ENCODE peak calls at places on chromosome 20, in eight cellular contexts. H, O, G, R, V, D, N and K are unnamed samples.

GRCh38 chr20:35551485-35551884 is 9.6 kb downstream of the ERGIC3 start:
- DNase-seq in H (no peak), O (no peak), G (no peak), R (no peak), V (no peak), D (peak; percentile 47), N (no peak), K (no peak)

GRCh38 chr20:20435453-20435852 is 67.5 kb downstream of the INSM1 start:
- DNase-seq in H (peak; percentile 39), O (no peak), G (no peak), R (no peak), V (no peak), D (no peak), N (no peak), K (no peak)

GRCh38 chr20:13098720-13099355 is 90.1 kb downstream of the SPTLC3 start:
- DNase-seq in H (no peak), O (no peak), G (no peak), R (no peak), V (no peak), D (no peak), N (no peak), K (no peak)

GRCh38 chr20:40970218-40970617 is 58.4 kb upstream of the TOP1 start:
- DNase-seq in H (peak; percentile 32), O (no peak), G (no peak), R (no peak), V (no peak), D (no peak), N (no peak), K (peak; percentile 75)

GRCh38 chr20:60001027-60001567 is 42.9 kb downstream of the CDH26 start:
- DNase-seq in H (no peak), O (no peak), G (no peak), R (no peak), V (no peak), D (no peak), N (no peak), K (no peak)

GRCh38 chr20:13580725-13581124 is 58.0 kb downstream of the TASP1 start:
- DNase-seq in H (no peak), O (no peak), G (no peak), R (no peak), V (no peak), D (no peak), N (no peak), K (no peak)

GRCh38 chr20:38460040-38460623 is 12.5 kb upstream of the RALGAPB start:
- DNase-seq in H (no peak), O (no peak), G (peak; percentile 72), R (no peak), V (no peak), D (no peak), N (no peak), K (no peak)

GRCh38 chr20:60100780-60101179 is 142.6 kb downstream of the CDH26 start:
- DNase-seq in H (no peak), O (no peak), G (no peak), R (no peak), V (no peak), D (no peak), N (peak; percentile 46), K (no peak)

GRCh38 chr20:20210943-20211273 is 157.0 kb upstream of the INSM1 start:
- DNase-seq in H (no peak), O (no peak), G (no peak), R (no peak), V (no peak), D (no peak), N (no peak), K (no peak)

GRCh38 chr20:16170406-16170971 is 402.8 kb downstream of the KIF16B start:
- DNase-seq in H (no peak), O (no peak), G (no peak), R (no peak), V (no peak), D (no peak), N (no peak), K (no peak)

GRCh38 chr20:54985100-54985499 is 509.7 kb downstream of the DOK5 start:
- DNase-seq in H (no peak), O (no peak), G (no peak), R (no peak), V (no peak), D (no peak), N (no peak), K (no peak)

GRCh38 chr20:4544765-4545164 is 176.9 kb upstream of the PRND start:
- DNase-seq in H (no peak), O (no peak), G (no peak), R (no peak), V (no peak), D (no peak), N (no peak), K (no peak)

GRCh38 chr20:389220-389619 is 8.7 kb downstream of the TRIB3 start:
- DNase-seq in H (no peak), O (no peak), G (no peak), R (no peak), V (no peak), D (peak; percentile 55), N (no peak), K (no peak)

GRCh38 chr20:3843490-3843889 is 3.1 kb upstream of the MAVS start:
- DNase-seq in H (no peak), O (no peak), G (no peak), R (no peak), V (no peak), D (no peak), N (no peak), K (no peak)

DNA sequence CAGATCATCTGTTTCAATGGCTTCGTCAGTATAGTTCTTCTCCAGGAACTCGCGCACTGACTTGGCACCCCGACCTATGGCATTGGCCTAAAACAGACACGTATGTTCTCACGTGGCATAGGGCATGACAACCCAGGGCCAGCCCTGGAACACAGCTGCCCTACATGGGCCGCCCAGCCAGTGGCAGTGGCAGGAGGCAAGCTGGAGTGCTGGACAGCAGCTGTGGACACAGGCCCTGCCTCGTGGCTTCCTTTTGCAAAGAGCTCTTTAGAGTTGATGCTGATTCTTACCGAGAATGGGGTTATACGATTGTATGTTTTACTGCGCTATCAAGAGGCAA is 5.0 kb downstream of the PSMA7 start:
- DNase-seq in H (no peak), O (no peak), G (no peak), R (no peak), V (no peak), D (no peak), N (no peak), K (no peak)
- H3K36me3 ChIP-seq in H (peaks cover 8% of the 10 kb centered on the region), O (peaks cover 7% of the 10 kb centered on the region), G (peaks cover 61% of the 10 kb centered on the region), R (peaks cover 69% of the 10 kb centered on the region), V (peaks cover 93% of the 10 kb centered on the region), D (peaks cover 10% of the 10 kb centered on the region), N (peaks cover 90% of the 10 kb centered on the region), K (peaks cover 81% of the 10 kb centered on the region)

DNA sequence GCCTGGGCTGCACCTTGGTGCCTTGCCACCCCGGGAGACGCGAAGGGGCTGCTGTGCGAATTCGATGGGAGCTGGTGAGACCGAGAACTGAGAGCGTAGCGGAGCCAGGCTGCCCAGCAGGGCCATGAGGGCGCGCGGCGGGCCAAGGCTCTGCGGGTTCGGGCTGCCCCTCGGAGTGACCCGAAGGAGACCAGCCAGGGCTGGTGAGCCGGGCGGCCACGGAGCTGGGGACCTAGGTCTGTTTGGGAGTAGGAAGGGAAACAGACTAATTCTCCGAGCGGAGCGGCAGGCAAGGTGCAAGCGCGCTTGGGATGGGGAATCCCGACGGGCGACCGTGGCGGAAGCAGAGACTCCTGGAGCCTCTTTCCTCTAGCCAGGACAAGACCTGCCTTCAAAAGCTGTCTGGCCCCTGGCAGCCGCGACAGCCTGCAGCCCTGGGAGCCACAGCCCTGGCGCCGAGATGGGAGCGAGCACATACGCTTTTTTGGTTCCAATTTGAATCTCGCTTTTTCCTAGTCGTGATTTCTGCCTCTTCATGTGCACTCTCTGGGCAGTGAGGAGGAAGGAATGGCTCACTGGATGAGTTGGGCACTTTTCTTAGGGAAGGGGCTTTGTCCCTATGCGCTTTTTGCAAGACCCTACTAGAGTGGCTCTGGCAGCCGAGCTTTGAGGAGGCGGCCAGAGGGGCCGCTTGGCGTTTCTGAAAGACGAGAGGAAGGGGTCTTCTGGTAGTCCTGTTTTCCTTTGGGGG is 777 bp downstream of the SYNDIG1 start:
- DNase-seq in H (peak; percentile 59), O (no peak), G (peak; percentile 54), R (no peak), V (no peak), D (peak; percentile 76), N (no peak), K (peak; percentile 79)
- H3K4me3 ChIP-seq in H (peak overlapping the region; percentile 90), O (no peak overlapping the region), G (peak overlapping the region; percentile 80), R (no peak overlapping the region), V (no peak overlapping the region), D (peak overlapping the region; percentile 34), N (no peak overlapping the region), K (peak overlapping the region; percentile 88)

GRCh38 chr20:43844778-43845614 is 69.7 kb upstream of the TOX2 start:
- DNase-seq in H (no peak), O (no peak), G (no peak), R (no peak), V (no peak), D (no peak), N (no peak), K (no peak)
- TF ChIP-seq CTCF in H (no peak), O (no peak), G (peak; percentile 42), R (no peak), V (peak; percentile 14), D (no peak), N (peak; percentile 26), K (peak; percentile 38)

GRCh38 chr20:6000851-6001250 is 50.4 kb downstream of the MCM8 start:
- DNase-seq in H (no peak), O (no peak), G (no peak), R (no peak), V (no peak), D (no peak), N (no peak), K (no peak)

GRCh38 chr20:5990946-5991345 is 40.5 kb downstream of the MCM8 start:
- DNase-seq in H (no peak), O (no peak), G (no peak), R (no peak), V (no peak), D (no peak), N (no peak), K (no peak)

GRCh38 chr20:5999783-6000182 is 49.3 kb downstream of the MCM8 start:
- DNase-seq in H (no peak), O (no peak), G (no peak), R (no peak), V (no peak), D (no peak), N (no peak), K (no peak)

GRCh38 chr20:5991623-5992441 is 41.4 kb downstream of the MCM8 start:
- DNase-seq in H (no peak), O (no peak), G (no peak), R (no peak), V (no peak), D (no peak), N (no peak), K (no peak)

DNA sequence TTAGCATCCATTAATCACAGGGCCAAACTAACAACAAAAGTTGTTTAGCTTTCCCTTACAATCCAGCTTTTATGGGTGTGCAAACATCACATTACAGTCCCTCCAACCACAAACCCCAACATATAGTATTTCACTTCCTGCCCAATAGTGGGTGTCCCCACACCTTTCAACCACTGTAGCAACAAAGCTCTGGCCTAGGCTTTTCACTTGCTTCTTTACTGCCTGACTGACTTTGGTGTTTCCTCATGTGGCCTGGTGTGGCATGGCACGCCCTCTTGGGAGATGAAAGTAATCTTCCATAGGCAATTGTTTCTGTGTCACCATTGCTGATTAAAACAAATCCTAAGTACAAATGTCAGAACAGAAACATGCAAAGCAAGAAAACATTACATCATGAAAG is 46.3 kb downstream of the MCM8 start:
- DNase-seq in H (peak; percentile 4), O (no peak), G (no peak), R (peak; percentile 65), V (peak; percentile 29), D (no peak), N (peak; percentile 50), K (no peak)
- H3K36me3 ChIP-seq in H (peaks cover 8% of the 10 kb centered on the region), O (no peaks in the 10 kb centered on the region), G (no peaks in the 10 kb centered on the region), R (no peaks in the 10 kb centered on the region), V (peaks cover 76% of the 10 kb centered on the region), D (no peaks in the 10 kb centered on the region), N (peaks cover 66% of the 10 kb centered on the region), K (peaks cover 58% of the 10 kb centered on the region)